ENCODE peak calls at places on chromosomes 12 and 14, in seven cellular contexts. Z is glomerular endothelial cell, D is NCI-H345, I is EL, T is ureter, K is myocyte, V is AG04450. E is an unnamed sample.

GRCh38 chr12:1881301-1881700 is 37.2 kb downstream of the CACNA2D4 start:
- DNase-seq in Z (no peak), D (no peak), K (no peak), I (no peak), T (no peak), V (no peak), E (no peak)

GRCh38 chr12:53219956-53220856 is 11.8 kb downstream of the RARG start:
- DNase-seq in T (no peak), Z (peak; percentile 25), D (peak; percentile 63), V (no peak), I (peak; percentile 80), K (peak; percentile 50), E (no peak)

GRCh38 chr14:71521238-71521637 is 411.0 kb upstream of the RGS6 start:
- DNase-seq in Z (no peak), V (no peak), D (no peak), K (no peak), T (no peak), I (no peak), E (no peak)

GRCh38 chr14:55097894-55098560 is 31.0 kb upstream of the LGALS3 start:
- DNase-seq in V (no peak), K (peak; percentile 53), T (no peak), I (no peak), D (no peak), Z (no peak), E (no peak)

GRCh38 chr12:120125792-120126634 is 9.5 kb upstream of the RAB35 start:
- DNase-seq in T (no peak), D (no peak), Z (no peak), V (no peak), I (peak; percentile 31), K (no peak), E (no peak)

GRCh38 chr12:14572401-14572800 is 4.7 kb upstream of the PLBD1 start:
- DNase-seq in D (no peak), I (no peak), T (no peak), Z (no peak), K (no peak), V (no peak), E (no peak)

GRCh38 chr12:32483499-32483898 is 84.1 kb downstream of the FGD4 start:
- DNase-seq in V (no peak), Z (no peak), I (no peak), T (no peak), D (no peak), K (no peak), E (no peak)

GRCh38 chr12:62910549-62911169 is 24.3 kb downstream of the PPM1H start:
- DNase-seq in T (no peak), D (no peak), Z (no peak), V (no peak), I (no peak), K (no peak), E (no peak)

GRCh38 chr14:32761381-32761968 is 177.2 kb upstream of the NPAS3 start:
- DNase-seq in Z (no peak), D (no peak), V (no peak), I (peak; percentile 1), K (no peak), T (no peak), E (peak; percentile 28)

GRCh38 chr14:100271247-100271939 is 32.4 kb downstream of the YY1 start:
- DNase-seq in D (no peak), I (no peak), T (no peak), V (no peak), Z (peak; percentile 12), K (no peak), E (no peak)

GRCh38 chr14:88630565-88630964 is 67.7 kb downstream of the ZC3H14 start:
- DNase-seq in I (peak; percentile 57), V (no peak), D (no peak), T (no peak), K (peak; percentile 40), Z (no peak), E (no peak)

GRCh38 chr12:55663391-55663790 is 26.7 kb downstream of the OR10P1 start:
- DNase-seq in Z (no peak), I (no peak), D (no peak), T (no peak), V (no peak), K (no peak), E (no peak)

GRCh38 chr12:6056406-6057211 is 67.9 kb downstream of the VWF start:
- DNase-seq in K (no peak), V (no peak), Z (no peak), I (no peak), D (peak; percentile 10), T (no peak), E (no peak)

GRCh38 chr14:31965735-31966598 is 111.1 kb upstream of the ARHGAP5 start:
- DNase-seq in D (no peak), V (no peak), Z (no peak), T (no peak), K (no peak), I (no peak), E (no peak)

GRCh38 chr12:117064596-117064995 is 34.6 kb downstream of the TESC start:
- DNase-seq in I (no peak), T (no peak), V (no peak), D (no peak), Z (no peak), K (no peak), E (no peak)

GRCh38 chr12:24937553-24938244 is 11.2 kb downstream of the BCAT1 start:
- DNase-seq in I (peak; percentile 78), Z (no peak), T (no peak), K (peak; percentile 22), V (no peak), D (no peak), E (no peak)

GRCh38 chr12:49070971-49071370 is 1.2 kb upstream of the RHEBL1 start:
- DNase-seq in Z (no peak), D (no peak), V (no peak), I (no peak), K (no peak), T (no peak), E (no peak)

GRCh38 chr14:24339284-24340151 is at the start of gene RIPK3:
- DNase-seq in Z (no peak), K (no peak), I (no peak), T (peak; percentile 76), V (no peak), D (no peak), E (no peak)

GRCh38 chr12:4278582-4278939 is 5.0 kb downstream of the CCND2 start:
- DNase-seq in D (no peak), K (peak; percentile 44), I (no peak), Z (no peak), V (no peak), T (no peak), E (no peak)

GRCh38 chr12:75979181-75979580 is 52.4 kb downstream of the PHLDA1 start:
- DNase-seq in V (no peak), Z (peak; percentile 73), I (peak; percentile 73), D (no peak), T (no peak), K (no peak), E (no peak)

GRCh38 chr12:6852651-6853354 is 853 bp downstream of the USP5 start:
- DNase-seq in T (peak; percentile 66), I (peak; percentile 78), V (no peak), K (peak; percentile 66), Z (no peak), D (peak; percentile 57), E (no peak)

GRCh38 chr12:113796086-113796827 is 169.9 kb downstream of the RBM19 start:
- DNase-seq in I (no peak), V (no peak), D (no peak), K (no peak), T (no peak), Z (no peak), E (no peak)

GRCh38 chr12:107783406-107784376 is 9.2 kb downstream of the ASCL4 start:
- DNase-seq in D (no peak), V (no peak), Z (no peak), K (no peak), T (no peak), I (no peak), E (no peak)

GRCh38 chr12:26125451-26126339 is 858 bp upstream of the BHLHE41 start:
- DNase-seq in D (peak; percentile 40), V (no peak), T (peak; percentile 89), Z (no peak), K (peak; percentile 84), I (peak; percentile 80), E (peak; percentile 24)

GRCh38 chr14:91817566-91818325 is 49.6 kb downstream of the TC2N start:
- DNase-seq in T (no peak), K (no peak), Z (no peak), V (no peak), D (no peak), I (no peak), E (no peak)

GRCh38 chr12:102326987-102327386 is 129.4 kb upstream of the PMCH start:
- DNase-seq in T (no peak), K (no peak), V (no peak), Z (no peak), D (no peak), I (peak; percentile 10), E (no peak)

GRCh38 chr14:40269436-40269835 is 837.2 kb upstream of the FBXO33 start:
- DNase-seq in K (no peak), V (no peak), D (no peak), T (no peak), Z (no peak), I (no peak), E (no peak)

GRCh38 chr14:49972199-49972671 is 79.4 kb downstream of the ARF6 start:
- DNase-seq in I (peak; percentile 88), D (peak; percentile 32), V (no peak), K (peak; percentile 66), T (no peak), Z (peak; percentile 85), E (no peak)

GRCh38 chr12:14283489-14284144 is 81.9 kb upstream of the ATF7IP start:
- DNase-seq in T (no peak), I (no peak), K (no peak), V (no peak), D (peak; percentile 77), Z (no peak), E (no peak)

GRCh38 chr12:53756300-53757094 is 4.7 kb upstream of the CISTR start:
- DNase-seq in V (no peak), D (no peak), K (no peak), Z (no peak), I (no peak), T (no peak), E (no peak)

GRCh38 chr12:108890208-108890607 is 10.3 kb downstream of the DAO start:
- DNase-seq in Z (no peak), I (no peak), D (no peak), V (no peak), T (no peak), K (peak; percentile 25), E (no peak)

GRCh38 chr12:30598889-30599288 is 96.8 kb downstream of the IPO8 start:
- DNase-seq in V (no peak), Z (no peak), T (no peak), K (no peak), D (no peak), I (no peak), E (no peak)

GRCh38 chr14:79331820-79332219 is 879.5 kb downstream of the DIO2 start:
- DNase-seq in I (no peak), V (no peak), Z (no peak), D (no peak), T (no peak), K (no peak), E (no peak)

GRCh38 chr12:81468206-81468605 is 290.9 kb downstream of the PPFIA2 start:
- DNase-seq in T (no peak), Z (no peak), I (peak; percentile 2), V (no peak), K (peak; percentile 12), D (no peak), E (no peak)

GRCh38 chr14:76456200-76456599 is 80.3 kb downstream of the ESRRB start:
- DNase-seq in V (no peak), I (peak; percentile 42), K (peak; percentile 48), D (peak; percentile 41), T (no peak), Z (peak; percentile 14), E (no peak)

E was measured in AG04449.